ENCODE peak calls at places on chromosomes 3 and 15, in six cellular contexts. R, Z, X, E, U and T are unnamed samples.
A peak's percentile ranks its signal among the peaks of the same experiment; 100 is the strongest.

GRCh38 chr3:149717391-149718056 is 34.8 kb downstream of the COMMD2 start:
- DNase-seq in R (peak; percentile 31), Z (peak; percentile 67), E (no peak), X (peak; percentile 83), U (peak; percentile 53), T (peak; percentile 51)

GRCh38 chr3:4981688-4982494 is 2.7 kb downstream of the BHLHE40 start:
- DNase-seq in X (no peak), R (no peak), Z (peak; percentile 85), E (no peak), U (no peak), T (no peak)

GRCh38 chr3:42088803-42089520 is 2.2 kb upstream of the TRAK1 start:
- DNase-seq in E (peak; percentile 23), R (no peak), Z (no peak), X (no peak), U (no peak), T (no peak)

GRCh38 chr3:189041482-189042090 is 130.2 kb upstream of the TPRG1 start:
- DNase-seq in Z (peak; percentile 29), E (peak; percentile 10), U (no peak), R (peak; percentile 13), X (no peak), T (no peak)

GRCh38 chr3:38149701-38150100 is 11.2 kb downstream of the MYD88 start:
- DNase-seq in R (no peak), Z (no peak), X (no peak), U (no peak), E (no peak), T (no peak)

GRCh38 chr15:81330351-81331085 is 6.6 kb upstream of the STARD5 start:
- DNase-seq in U (no peak), R (no peak), E (no peak), Z (peak; percentile 20), X (no peak), T (no peak)

GRCh38 chr3:42655980-42656679 is 2.6 kb downstream of the ZBTB47 start:
- DNase-seq in U (no peak), E (no peak), Z (peak; percentile 70), X (peak; percentile 81), R (no peak), T (no peak)

GRCh38 chr3:122668930-122669730 is 11.5 kb upstream of the PARP14 start:
- DNase-seq in X (no peak), E (no peak), Z (peak; percentile 81), R (peak; percentile 24), U (peak; percentile 50), T (no peak)

GRCh38 chr3:47113669-47114365 is 50.1 kb downstream of the SETD2 start:
- DNase-seq in U (peak; percentile 17), Z (peak; percentile 96), X (no peak), R (no peak), E (no peak), T (no peak)

GRCh38 chr3:159764211-159765024 is 224.2 kb upstream of the IL12A start:
- DNase-seq in Z (peak; percentile 77), R (peak; percentile 68), X (no peak), U (peak; percentile 48), E (peak; percentile 79), T (no peak)

GRCh38 chr3:134449277-134449676 is 36.5 kb downstream of the ANAPC13 start:
- DNase-seq in Z (no peak), R (no peak), X (no peak), E (no peak), U (no peak), T (no peak)

GRCh38 chr15:23897576-23897975 is 210.5 kb upstream of the NDN start:
- DNase-seq in R (no peak), E (peak; percentile 62), Z (no peak), X (no peak), U (no peak), T (no peak)

GRCh38 chr15:39239562-39239961 is 341.3 kb upstream of the THBS1 start:
- DNase-seq in E (no peak), R (no peak), U (peak; percentile 67), X (no peak), Z (peak; percentile 90), T (no peak)

GRCh38 chr3:35184775-35185174 is 454.6 kb upstream of the ARPP21 start:
- DNase-seq in R (no peak), E (no peak), Z (peak; percentile 77), U (no peak), X (no peak), T (no peak)

GRCh38 chr3:118369892-118370491 is 664.7 kb downstream of the IGSF11 start:
- DNase-seq in U (no peak), E (no peak), X (no peak), Z (no peak), R (no peak), T (no peak)

GRCh38 chr3:160956785-160957184 is 148.4 kb downstream of the B3GALNT1 start:
- DNase-seq in U (no peak), E (no peak), Z (peak; percentile 23), X (no peak), R (no peak), T (no peak)

GRCh38 chr3:107525101-107525953 is 2.6 kb downstream of the BBX start:
- DNase-seq in Z (peak; percentile 30), U (no peak), E (peak; percentile 79), R (no peak), X (peak; percentile 65), T (no peak)

GRCh38 chr3:153348457-153349137 is 186.6 kb downstream of the RAP2B start:
- DNase-seq in Z (peak; percentile 55), E (no peak), X (no peak), R (no peak), U (peak; percentile 37), T (no peak)

GRCh38 chr15:68812596-68813548 is 7.8 kb downstream of the ANP32A start:
- DNase-seq in Z (peak; percentile 60), U (no peak), R (no peak), E (no peak), X (no peak), T (peak; percentile 13)

GRCh38 chr15:63176302-63176701 is 13.1 kb upstream of the RAB8B start:
- DNase-seq in X (no peak), R (no peak), E (no peak), U (no peak), Z (peak; percentile 71), T (no peak)

GRCh38 chr3:58899159-58899952 is 150.5 kb downstream of the CFAP20DC start:
- DNase-seq in U (no peak), E (peak; percentile 80), X (no peak), Z (peak; percentile 44), R (no peak), T (no peak)

GRCh38 chr3:76997733-76998132 is 42.2 kb upstream of the ROBO2 start:
- DNase-seq in U (peak; percentile 25), R (no peak), Z (peak; percentile 9), E (no peak), X (no peak), T (no peak)

GRCh38 chr3:126320517-126321293 is 36.5 kb downstream of the KLF15 start:
- DNase-seq in Z (no peak), U (no peak), R (no peak), X (peak; percentile 52), E (peak; percentile 20), T (no peak)

GRCh38 chr3:176041812-176042211 is 1155.5 kb downstream of the TBL1XR1 start:
- DNase-seq in R (no peak), E (no peak), U (peak; percentile 17), X (no peak), Z (peak; percentile 76), T (no peak)

GRCh38 chr3:187112934-187113793 is 26.1 kb downstream of the RPL39L start:
- DNase-seq in E (no peak), U (no peak), R (no peak), X (no peak), Z (peak; percentile 25), T (no peak)

GRCh38 chr3:147305533-147306241 is 100.7 kb downstream of the ZIC4 start:
- DNase-seq in E (no peak), R (no peak), Z (peak; percentile 63), U (peak; percentile 5), X (no peak), T (no peak)

GRCh38 chr3:171320721-171321120 is 139.5 kb downstream of the TNIK start:
- DNase-seq in E (no peak), R (no peak), U (no peak), Z (peak; percentile 36), X (no peak), T (no peak)

GRCh38 chr3:69435274-69436262 is 49.7 kb upstream of the FRMD4B start:
- DNase-seq in E (no peak), Z (no peak), U (no peak), X (no peak), R (no peak), T (no peak)

GRCh38 chr3:54538346-54538745 is 389.5 kb downstream of the LRTM1 start:
- DNase-seq in X (no peak), R (no peak), E (no peak), Z (no peak), U (no peak), T (no peak)

GRCh38 chr15:71575474-71576045 is 234.8 kb upstream of the NR2E3 start:
- DNase-seq in U (no peak), Z (no peak), R (peak; percentile 25), E (no peak), X (no peak), T (no peak)
- TF ChIP-seq CTCF in U (peak; percentile 46), Z (peak; percentile 41), R (peak; percentile 78), E (peak; percentile 44), X (peak; percentile 31), T (peak; percentile 37)

GRCh38 chr3:52119056-52119455 is 35.2 kb downstream of the POC1A start:
- DNase-seq in X (no peak), Z (no peak), R (no peak), U (no peak), E (peak; percentile 25), T (no peak)
- TF ChIP-seq CTCF in X (no peak), Z (no peak), R (no peak), U (no peak), E (no peak), T (no peak)

DNA sequence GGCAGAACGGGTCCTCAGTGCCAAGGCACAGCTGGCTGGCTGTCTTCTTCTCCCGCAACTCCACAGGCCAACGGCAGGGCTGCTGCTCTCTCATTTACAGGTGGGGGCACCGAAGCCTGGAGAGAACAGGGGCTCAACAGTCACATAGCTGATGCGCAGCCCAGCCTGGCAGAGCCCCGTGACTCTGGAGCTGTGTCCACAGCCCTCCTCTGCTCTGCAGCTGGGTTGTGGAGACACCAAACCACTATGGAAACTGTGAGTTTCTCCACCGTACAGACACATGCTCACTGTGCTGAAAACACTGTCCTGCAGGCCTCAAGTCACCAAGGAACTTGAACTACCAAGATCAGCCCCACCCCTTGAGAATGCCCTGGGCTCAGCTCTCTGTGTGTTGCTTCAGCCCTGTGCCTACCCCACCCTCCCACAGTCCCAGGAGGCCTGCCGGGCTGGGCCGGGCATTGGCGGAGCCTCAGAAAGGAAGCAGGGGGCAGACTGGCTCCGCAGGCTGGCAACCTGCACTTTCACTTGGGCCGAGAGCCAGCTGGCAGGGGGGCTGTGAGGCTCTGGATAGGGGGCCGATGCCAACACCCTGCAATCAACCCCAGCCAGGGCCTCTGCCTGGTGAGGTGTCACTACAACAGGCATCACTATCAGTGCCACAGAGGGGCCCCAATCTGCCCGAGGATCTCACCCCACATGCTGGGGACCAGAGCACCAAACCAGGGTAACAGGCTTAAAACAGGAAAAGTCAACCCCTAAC is 113.7 kb upstream of the RPL32 start:
- DNase-seq in Z (peak; percentile 29), X (peak; percentile 98), E (peak; percentile 92), U (no peak), R (no peak), T (peak; percentile 76)
- TF ChIP-seq CTCF in Z (no peak), X (peak; percentile 23), E (no peak), U (no peak), R (no peak), T (no peak)

DNA sequence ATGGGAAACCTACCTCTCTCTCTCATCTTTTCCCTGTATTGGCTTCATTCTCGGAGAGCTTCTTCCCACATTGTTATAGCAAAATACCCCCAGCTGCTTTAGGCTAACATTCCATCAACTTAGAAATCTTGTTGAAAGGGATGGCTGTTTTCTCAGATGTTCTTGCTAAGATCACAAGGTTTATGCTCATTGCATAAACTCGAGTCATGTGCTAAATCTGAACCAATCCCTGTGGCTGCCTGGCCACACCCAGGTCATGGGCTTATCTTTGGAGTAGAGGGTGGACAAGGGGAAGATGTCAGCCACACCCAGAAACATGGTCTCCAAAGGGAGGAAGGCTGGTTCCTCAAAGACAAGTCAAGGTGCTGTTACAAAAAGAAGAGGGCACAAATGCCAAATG is 150.6 kb upstream of the UMPS start:
- DNase-seq in E (no peak), Z (no peak), U (no peak), X (no peak), R (no peak), T (no peak)
- TF ChIP-seq CTCF in E (no peak), Z (no peak), U (no peak), X (no peak), R (no peak), T (no peak)